ENCODE peak calls at places on chromosomes 7 and 10, in nine cellular contexts. I is H7, X is transverse colon, W is astrocyte of the spinal cord, Z is tibial artery, E is upper lobe of right lung, Y is HL-60, R is ovary, K is OCI-LY7. Q is an unnamed sample.

GRCh38 chr10:20105931-20106330 is 289.7 kb downstream of the PLXDC2 start:
- DNase-seq in I (no peak), X (no peak), W (peak), Z (no peak), E (no peak), Y (no peak), R (no peak), K (no peak), Q (peak)

GRCh38 chr10:123429631-123430257 is 236.4 kb upstream of the GPR26 start:
- DNase-seq in I (no peak), X (no peak), W (peak), Z (no peak), E (no peak), Y (no peak), R (no peak), K (no peak), Q (no peak)

GRCh38 chr10:86706401-86706841 is 38.1 kb downstream of the LDB3 start:
- DNase-seq in I (peak), X (no peak), W (no peak), Z (no peak), E (no peak), Y (no peak), R (no peak), K (no peak), Q (no peak)

GRCh38 chr10:88317099-88317498 is 266.0 kb downstream of the RNLS start:
- DNase-seq in I (no peak), X (no peak), W (no peak), Z (no peak), E (no peak), Y (no peak), R (no peak), K (no peak), Q (no peak)

GRCh38 chr7:117562732-117563131 is 82.9 kb downstream of the CFTR start:
- DNase-seq in I (no peak), X (no peak), W (no peak), Z (no peak), E (no peak), Y (no peak), R (no peak), K (no peak), Q (no peak)

GRCh38 chr10:7696545-7696944 is 6.6 kb upstream of the ITIH2 start:
- DNase-seq in I (no peak), X (no peak), W (peak), Z (no peak), E (peak), Y (no peak), R (no peak), K (no peak), Q (peak)

GRCh38 chr10:126684171-126684745 is 13.8 kb upstream of the C10orf90 start:
- DNase-seq in I (no peak), X (no peak), W (no peak), Z (no peak), E (no peak), Y (no peak), R (no peak), K (no peak), Q (no peak)

GRCh38 chr10:60536529-60537114 is 146.9 kb upstream of the ANK3 start:
- DNase-seq in I (no peak), X (no peak), W (peak), Z (no peak), E (no peak), Y (no peak), R (no peak), K (no peak), Q (peak)

GRCh38 chr10:99767901-99768300 is 14.5 kb upstream of the ABCC2 start:
- DNase-seq in I (no peak), X (no peak), W (no peak), Z (no peak), E (no peak), Y (no peak), R (no peak), K (no peak), Q (no peak)

GRCh38 chr7:140485463-140486265 is 6.4 kb upstream of the MKRN1 start:
- DNase-seq in I (no peak), X (peak), W (no peak), Z (no peak), E (no peak), Y (no peak), R (no peak), K (no peak), Q (peak)

GRCh38 chr10:86944907-86945306 is 12.5 kb downstream of the MMRN2 start:
- DNase-seq in I (no peak), X (no peak), W (no peak), Z (peak), E (peak), Y (no peak), R (no peak), K (no peak), Q (no peak)

GRCh38 chr10:14971867-14972448 is 12.8 kb downstream of the MEIG1 start:
- DNase-seq in I (no peak), X (peak), W (peak), Z (no peak), E (no peak), Y (no peak), R (no peak), K (peak), Q (no peak)

GRCh38 chr7:5636914-5637313 is 144.5 kb downstream of the RNF216 start:
- DNase-seq in I (peak), X (peak), W (peak), Z (peak), E (no peak), Y (no peak), R (peak), K (no peak), Q (no peak)

GRCh38 chr7:73830618-73830871 is 251 bp upstream of the CLDN4 start:
- DNase-seq in I (no peak), X (no peak), W (no peak), Z (no peak), E (no peak), Y (no peak), R (no peak), K (no peak), Q (no peak)

GRCh38 chr7:73831656-73832579 is 1.1 kb downstream of the CLDN4 start:
- DNase-seq in I (peak), X (peak), W (no peak), Z (no peak), E (peak), Y (no peak), R (no peak), K (no peak), Q (no peak)

GRCh38 chr7:73829921-73830617 is 727 bp upstream of the CLDN4 start:
- DNase-seq in I (no peak), X (peak), W (no peak), Z (no peak), E (no peak), Y (no peak), R (no peak), K (no peak), Q (no peak)

GRCh38 chr7:73829505-73829904 is 1.3 kb upstream of the CLDN4 start:
- DNase-seq in I (peak), X (peak), W (no peak), Z (no peak), E (no peak), Y (no peak), R (no peak), K (no peak), Q (no peak)

DNA sequence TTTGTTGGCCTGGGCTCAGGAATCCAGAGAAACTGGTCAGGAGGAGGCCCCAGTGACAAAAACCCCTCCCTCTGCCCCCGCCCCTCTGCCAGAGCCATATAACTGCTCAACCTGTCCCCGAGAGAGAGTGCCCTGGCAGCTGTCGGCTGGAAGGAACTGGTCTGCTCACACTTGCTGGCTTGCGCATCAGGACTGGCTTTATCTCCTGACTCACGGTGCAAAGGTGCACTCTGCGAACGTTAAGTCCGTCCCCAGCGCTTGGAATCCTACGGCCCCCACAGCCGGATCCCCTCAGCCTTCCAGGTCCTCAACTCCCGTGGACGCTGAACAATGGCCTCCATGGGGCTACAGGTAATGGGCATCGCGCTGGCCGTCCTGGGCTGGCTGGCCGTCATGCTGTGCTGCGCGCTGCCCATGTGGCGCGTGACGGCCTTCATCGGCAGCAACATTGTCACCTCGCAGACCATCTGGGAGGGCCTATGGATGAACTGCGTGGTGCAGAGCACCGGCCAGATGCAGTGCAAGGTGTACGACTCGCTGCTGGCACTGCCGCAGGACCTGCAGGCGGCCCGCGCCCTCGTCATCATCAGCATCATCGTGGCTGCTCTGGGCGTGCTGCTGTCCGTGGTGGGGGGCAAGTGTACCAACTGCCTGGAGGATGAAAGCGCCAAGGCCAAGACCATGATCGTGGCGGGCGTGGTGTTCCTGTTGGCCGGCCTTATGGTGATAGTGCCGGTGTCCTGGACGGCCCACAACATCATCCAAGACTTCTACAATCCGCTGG is at the start of gene CLDN4:
- DNase-seq in I (peak), X (peak), W (no peak), Z (no peak), E (peak), Y (no peak), R (no peak), K (no peak), Q (no peak)
- H3K4me3 ChIP-seq in I (peak), X (peak), W (no peak), Z (no peak), E (peak), Y (no peak), R (peak), K (no peak), Q (peak)

GRCh38 chr10:5479481-5480161 is 19.7 kb downstream of the CALML5 start:
- DNase-seq in I (peak), X (no peak), W (no peak), Z (no peak), E (no peak), Y (no peak), R (no peak), K (peak), Q (no peak)
- H3K4me3 ChIP-seq in I (no peak), X (no peak), W (no peak), Z (no peak), E (no peak), Y (no peak), R (no peak), K (no peak), Q (no peak)

GRCh38 chr10:131311661-131312260 is at the start of gene TCERG1L:
- DNase-seq in I (peak), X (no peak), W (no peak), Z (no peak), E (no peak), Y (no peak), R (peak), K (no peak), Q (no peak)
- H3K4me3 ChIP-seq in I (peak), X (peak), W (no peak), Z (no peak), E (no peak), Y (no peak), R (peak), K (no peak), Q (no peak)

GRCh38 chr7:404782-405488 is 114.7 kb downstream of the PDGFA start:
- DNase-seq in I (no peak), X (no peak), W (no peak), Z (no peak), E (no peak), Y (no peak), R (no peak), K (no peak), Q (no peak)
- H3K4me3 ChIP-seq in I (no peak), X (no peak), W (no peak), Z (no peak), E (no peak), Y (no peak), R (no peak), K (no peak), Q (no peak)

Q was measured in epithelial cell of proximal tubule.